ENCODE peak calls at places on chromosomes 5 and 9, in four cellular contexts. One of them, this sample, is unnamed.

GRCh38 chr5:72228957-72229356 is 91.1 kb downstream of the MRPS27 start:
- DNase-seq in SK-N-SH: no peak
- DNase-seq in WTC11: no peak
- DNase-seq in H1: no peak
- DNase-seq in this sample: no peak

GRCh38 chr5:139271201-139272027 is 22.1 kb upstream of the MATR3 start:
- DNase-seq in SK-N-SH: no peak
- DNase-seq in H1: no peak
- DNase-seq in WTC11: no peak
- DNase-seq in this sample: no peak

GRCh38 chr5:68251804-68252648 is 36.5 kb downstream of the PIK3R1 start:
- DNase-seq in SK-N-SH: peak; percentile 64
- DNase-seq in H1: no peak
- DNase-seq in WTC11: no peak
- DNase-seq in this sample: no peak

GRCh38 chr9:92770005-92770995 is 5.7 kb upstream of the BICD2 start:
- DNase-seq in SK-N-SH: no peak
- DNase-seq in WTC11: no peak
- DNase-seq in H1: no peak
- DNase-seq in this sample: peak; percentile 49

GRCh38 chr5:17378346-17378984 is 119.6 kb upstream of the TAF11L2 start:
- DNase-seq in H1: no peak
- DNase-seq in SK-N-SH: no peak
- DNase-seq in WTC11: no peak
- DNase-seq in this sample: no peak

GRCh38 chr5:90386099-90386710 is 23.4 kb downstream of the CETN3 start:
- DNase-seq in SK-N-SH: peak; percentile 5
- DNase-seq in H1: no peak
- DNase-seq in WTC11: no peak
- DNase-seq in this sample: no peak

GRCh38 chr5:496028-496427 is 28.2 kb downstream of the SLC9A3 start:
- DNase-seq in H1: no peak
- DNase-seq in WTC11: no peak
- DNase-seq in SK-N-SH: no peak
- DNase-seq in this sample: no peak

GRCh38 chr9:97695390-97695789 is 1.8 kb downstream of the XPA start:
- DNase-seq in H1: no peak
- DNase-seq in WTC11: no peak
- DNase-seq in SK-N-SH: no peak
- DNase-seq in this sample: no peak

GRCh38 chr9:132582276-132582785 is at the start of gene BARHL1:
- DNase-seq in WTC11: no peak
- DNase-seq in H1: no peak
- DNase-seq in SK-N-SH: peak; percentile 50
- DNase-seq in this sample: no peak

GRCh38 chr9:93659837-93660177 is 83.4 kb downstream of the PHF2 start:
- DNase-seq in WTC11: no peak
- DNase-seq in SK-N-SH: no peak
- DNase-seq in H1: no peak
- DNase-seq in this sample: no peak

GRCh38 chr5:153222956-153223355 is 267.5 kb upstream of the GRIA1 start:
- DNase-seq in WTC11: no peak
- DNase-seq in H1: no peak
- DNase-seq in SK-N-SH: no peak
- DNase-seq in this sample: no peak

GRCh38 chr5:103117471-103117991 is 2.4 kb downstream of the GIN1 start:
- DNase-seq in WTC11: no peak
- DNase-seq in SK-N-SH: no peak
- DNase-seq in H1: no peak
- DNase-seq in this sample: peak; percentile 29

GRCh38 chr9:136726118-136726517 is 13.7 kb downstream of the DIPK1B start:
- DNase-seq in SK-N-SH: no peak
- DNase-seq in H1: no peak
- DNase-seq in WTC11: no peak
- DNase-seq in this sample: no peak

GRCh38 chr9:84694248-84694647 is 24.7 kb downstream of the NTRK2 start:
- DNase-seq in H1: no peak
- DNase-seq in WTC11: no peak
- DNase-seq in SK-N-SH: no peak
- DNase-seq in this sample: no peak

GRCh38 chr9:123796618-123797484 is 133.1 kb downstream of the DENND1A start:
- DNase-seq in WTC11: no peak
- DNase-seq in SK-N-SH: no peak
- DNase-seq in H1: no peak
- DNase-seq in this sample: no peak

GRCh38 chr5:126062471-126062870 is 360.7 kb upstream of the GRAMD2B start:
- DNase-seq in WTC11: no peak
- DNase-seq in H1: no peak
- DNase-seq in SK-N-SH: no peak
- DNase-seq in this sample: no peak

GRCh38 chr9:88880194-88880593 is 111.1 kb upstream of the S1PR3 start:
- DNase-seq in H1: no peak
- DNase-seq in SK-N-SH: no peak
- DNase-seq in WTC11: no peak
- DNase-seq in this sample: no peak

GRCh38 chr9:109286571-109286977 is 34.3 kb downstream of the EPB41L4B start:
- DNase-seq in WTC11: no peak
- DNase-seq in SK-N-SH: no peak
- DNase-seq in H1: no peak
- DNase-seq in this sample: no peak

GRCh38 chr9:14068690-14069089 is 245.3 kb downstream of the NFIB start:
- DNase-seq in SK-N-SH: no peak
- DNase-seq in H1: no peak
- DNase-seq in WTC11: no peak
- DNase-seq in this sample: peak; percentile 7

GRCh38 chr9:3824062-3824461 is 298.3 kb upstream of the RFX3 start:
- DNase-seq in SK-N-SH: peak; percentile 57
- DNase-seq in H1: no peak
- DNase-seq in WTC11: no peak
- DNase-seq in this sample: no peak

GRCh38 chr9:26510137-26510536 is 382.5 kb downstream of the CAAP1 start:
- DNase-seq in SK-N-SH: no peak
- DNase-seq in H1: no peak
- DNase-seq in WTC11: no peak
- DNase-seq in this sample: no peak

GRCh38 chr9:108991479-108991878 is 21.8 kb downstream of the CTNNAL1 start:
- DNase-seq in SK-N-SH: no peak
- DNase-seq in WTC11: no peak
- DNase-seq in H1: no peak
- DNase-seq in this sample: no peak

GRCh38 chr5:33938881-33939280 is 2.7 kb downstream of the RXFP3 start:
- DNase-seq in H1: no peak
- DNase-seq in SK-N-SH: no peak
- DNase-seq in WTC11: no peak
- DNase-seq in this sample: no peak

GRCh38 chr5:169838688-169839087 is 141.6 kb downstream of the INSYN2B start:
- DNase-seq in WTC11: no peak
- DNase-seq in H1: no peak
- DNase-seq in SK-N-SH: no peak
- DNase-seq in this sample: no peak

GRCh38 chr9:113456235-113456634 is 7.3 kb upstream of the RGS3 start:
- DNase-seq in H1: no peak
- DNase-seq in WTC11: no peak
- DNase-seq in SK-N-SH: no peak
- DNase-seq in this sample: no peak

GRCh38 chr5:108905818-108906217 is 158.1 kb downstream of the FER start:
- DNase-seq in SK-N-SH: no peak
- DNase-seq in WTC11: no peak
- DNase-seq in H1: no peak
- DNase-seq in this sample: no peak

GRCh38 chr5:12294151-12294550 is 389.9 kb upstream of the CTNND2 start:
- DNase-seq in WTC11: no peak
- DNase-seq in SK-N-SH: no peak
- DNase-seq in H1: no peak
- DNase-seq in this sample: no peak

GRCh38 chr9:16223074-16223871 is 647.2 kb downstream of the BNC2 start:
- DNase-seq in H1: no peak
- DNase-seq in WTC11: no peak
- DNase-seq in SK-N-SH: no peak
- DNase-seq in this sample: no peak

GRCh38 chr5:112264666-112265065 is 154.4 kb downstream of the EPB41L4A start:
- DNase-seq in H1: no peak
- DNase-seq in WTC11: no peak
- DNase-seq in SK-N-SH: no peak
- DNase-seq in this sample: no peak

GRCh38 chr9:123326662-123327093 is 29.3 kb upstream of the CRB2 start:
- DNase-seq in SK-N-SH: no peak
- DNase-seq in H1: no peak
- DNase-seq in WTC11: no peak
- DNase-seq in this sample: peak; percentile 60

GRCh38 chr5:108379722-108380530 is 2.0 kb downstream of the FBXL17 start:
- DNase-seq in WTC11: no peak
- DNase-seq in H1: no peak
- DNase-seq in SK-N-SH: no peak
- DNase-seq in this sample: no peak

GRCh38 chr5:54524704-54525103 is 7.1 kb downstream of the SNX18 start:
- DNase-seq in SK-N-SH: peak; percentile 64
- DNase-seq in WTC11: no peak
- DNase-seq in H1: no peak
- DNase-seq in this sample: no peak

GRCh38 chr5:16935271-16936149 is 578 bp downstream of the MYO10 start:
- DNase-seq in H1: peak; percentile 87
- DNase-seq in WTC11: peak; percentile 69
- DNase-seq in SK-N-SH: peak; percentile 54
- DNase-seq in this sample: peak; percentile 11

GRCh38 chr9:77495834-77496671 is 152.1 kb downstream of the GNA14 start:
- DNase-seq in SK-N-SH: peak; percentile 17
- DNase-seq in H1: no peak
- DNase-seq in WTC11: no peak
- DNase-seq in this sample: no peak

GRCh38 chr5:93572101-93572772 is 8.8 kb downstream of the NR2F1-AS1 start:
- DNase-seq in H1: peak; percentile 70
- DNase-seq in SK-N-SH: no peak
- DNase-seq in WTC11: peak; percentile 55
- DNase-seq in this sample: no peak

GRCh38 chr9:68999393-69000105 is 14.4 kb downstream of the PRKACG start:
- DNase-seq in H1: peak; percentile 70
- DNase-seq in SK-N-SH: peak; percentile 59
- DNase-seq in WTC11: peak; percentile 73
- DNase-seq in this sample: peak; percentile 46

GRCh38 chr9:113547501-113547900 is 84.0 kb downstream of the RGS3 start:
- DNase-seq in WTC11: no peak
- DNase-seq in H1: no peak
- DNase-seq in SK-N-SH: no peak
- DNase-seq in this sample: no peak

GRCh38 chr5:140249536-140249935 is 53.4 kb downstream of the PFDN1 start:
- DNase-seq in SK-N-SH: no peak
- DNase-seq in H1: no peak
- DNase-seq in WTC11: no peak
- DNase-seq in this sample: no peak

GRCh38 chr9:87973791-87974292 is 491 bp downstream of the CDK20 start:
- DNase-seq in H1: peak; percentile 54
- DNase-seq in WTC11: no peak
- DNase-seq in SK-N-SH: peak; percentile 34
- DNase-seq in this sample: no peak

GRCh38 chr9:38141751-38142150 is 72.7 kb upstream of the SHB start:
- DNase-seq in SK-N-SH: no peak
- DNase-seq in WTC11: no peak
- DNase-seq in H1: no peak
- DNase-seq in this sample: no peak
- TF ChIP-seq TEAD4 in SK-N-SH: peak; percentile 34
- TF ChIP-seq TEAD4 in WTC11: no peak
- TF ChIP-seq TEAD4 in H1: no peak
- TF ChIP-seq TEAD4 in this sample: no peak

GRCh38 chr9:135037521-135038250 is 49.8 kb upstream of the OLFM1 start:
- DNase-seq in H1: peak; percentile 27
- DNase-seq in SK-N-SH: no peak
- DNase-seq in WTC11: no peak
- DNase-seq in this sample: no peak

GRCh38 chr9:135035781-135036760 is 51.4 kb upstream of the OLFM1 start:
- DNase-seq in H1: peak; percentile 22
- DNase-seq in WTC11: no peak
- DNase-seq in SK-N-SH: no peak
- DNase-seq in this sample: no peak

GRCh38 chr9:135038331-135038730 is 49.1 kb upstream of the OLFM1 start:
- DNase-seq in SK-N-SH: no peak
- DNase-seq in WTC11: no peak
- DNase-seq in H1: peak; percentile 23
- DNase-seq in this sample: no peak

GRCh38 chr9:135038826-135039225 is 48.6 kb upstream of the OLFM1 start:
- DNase-seq in WTC11: no peak
- DNase-seq in SK-N-SH: no peak
- DNase-seq in H1: peak; percentile 37
- DNase-seq in this sample: no peak

DNA sequence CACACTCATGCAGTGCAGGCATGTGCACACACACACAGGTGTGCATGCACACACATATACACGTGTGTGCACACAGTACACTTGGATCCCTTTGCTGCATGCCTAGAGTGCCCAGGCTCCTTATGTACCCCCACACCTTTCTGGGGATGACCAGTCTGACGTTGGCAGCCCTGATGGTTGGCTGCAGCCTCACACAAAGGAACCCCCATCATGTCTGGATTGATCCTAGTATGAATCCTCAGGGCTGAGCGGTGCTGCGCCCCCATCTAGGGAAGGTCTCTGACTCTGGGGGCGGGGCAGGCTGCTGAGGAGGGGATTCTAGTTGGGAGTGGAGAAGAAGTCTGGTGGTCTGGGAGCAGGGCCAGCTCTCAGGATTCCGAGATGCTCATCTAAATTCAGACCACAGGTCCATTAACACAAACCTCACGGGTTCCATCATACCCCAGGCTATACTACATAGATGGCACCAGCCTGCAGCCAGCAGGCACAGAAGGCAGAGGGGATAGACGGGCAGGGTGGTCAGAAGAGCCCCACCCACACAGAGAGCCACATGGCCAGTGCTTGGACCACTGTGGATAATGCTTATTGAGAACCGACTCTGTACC is 50.5 kb upstream of the OLFM1 start:
- DNase-seq in H1: peak; percentile 27
- DNase-seq in SK-N-SH: no peak
- DNase-seq in WTC11: no peak
- DNase-seq in this sample: no peak
- TF ChIP-seq TEAD4 in H1: no peak
- TF ChIP-seq TEAD4 in SK-N-SH: no peak
- TF ChIP-seq TEAD4 in WTC11: no peak
- TF ChIP-seq TEAD4 in this sample: no peak

GRCh38 chr5:177131711-177132503 is 1.7 kb upstream of the NSD1 start:
- DNase-seq in SK-N-SH: no peak
- DNase-seq in WTC11: peak; percentile 41
- DNase-seq in H1: peak; percentile 76
- DNase-seq in this sample: no peak
- TF ChIP-seq TEAD4 in SK-N-SH: no peak
- TF ChIP-seq TEAD4 in WTC11: no peak
- TF ChIP-seq TEAD4 in H1: no peak
- TF ChIP-seq TEAD4 in this sample: no peak

GRCh38 chr9:74355107-74355506 is 142.0 kb upstream of the RORB start:
- DNase-seq in SK-N-SH: no peak
- DNase-seq in H1: no peak
- DNase-seq in WTC11: no peak
- DNase-seq in this sample: no peak
- TF ChIP-seq TEAD4 in SK-N-SH: no peak
- TF ChIP-seq TEAD4 in H1: no peak
- TF ChIP-seq TEAD4 in WTC11: no peak
- TF ChIP-seq TEAD4 in this sample: no peak

This sample was measured in K562.